ENCODE peak calls at places on chromosomes 12 and 14, in six cellular contexts. D is adrenal gland, E is fibroblast of the aortic adventitia, H is WTC11, F is A549, P is left lung. I is an unnamed sample.

GRCh38 chr12:69345742-69346141 is 2.4 kb upstream of the LYZ start:
- DNase-seq in H (no peak), D (no peak), E (no peak), P (no peak), F (no peak), I (no peak)

GRCh38 chr14:67738740-67739504 is 37.2 kb downstream of the RDH12 start:
- DNase-seq in D (peak), F (peak), P (no peak), H (no peak), E (peak), I (peak)

GRCh38 chr12:20188930-20189653 is 179.2 kb upstream of the PDE3A start:
- DNase-seq in P (no peak), H (no peak), D (no peak), E (no peak), F (no peak), I (no peak)

GRCh38 chr14:35388656-35389314 is 15.8 kb downstream of the NFKBIA start:
- DNase-seq in E (no peak), P (no peak), D (no peak), F (no peak), H (no peak), I (no peak)

GRCh38 chr14:68513137-68513536 is 279.7 kb downstream of the ZFP36L1 start:
- DNase-seq in D (no peak), F (no peak), H (no peak), P (no peak), E (no peak), I (peak)

GRCh38 chr12:131908082-131908715 is 13.8 kb downstream of the ULK1 start:
- DNase-seq in H (no peak), P (no peak), F (no peak), E (no peak), D (peak), I (no peak)

GRCh38 chr12:53596920-53597363 is 29.2 kb downstream of the ATF7 start:
- DNase-seq in D (no peak), F (no peak), E (peak), H (no peak), P (no peak), I (no peak)

GRCh38 chr12:1102088-1102487 is 111.1 kb downstream of the ERC1 start:
- DNase-seq in P (no peak), D (no peak), H (no peak), E (no peak), F (no peak), I (no peak)

GRCh38 chr12:54941659-54942058 is 42.9 kb downstream of the TESPA1 start:
- DNase-seq in F (no peak), P (no peak), D (no peak), E (no peak), H (no peak), I (no peak)

GRCh38 chr12:109029411-109029810 is 8.5 kb upstream of the SVOP start:
- DNase-seq in E (peak), P (no peak), H (no peak), F (no peak), D (no peak), I (no peak)

GRCh38 chr14:100424504-100425453 is 101.6 kb downstream of the SLC25A47 start:
- DNase-seq in H (no peak), P (no peak), F (no peak), E (no peak), D (no peak), I (no peak)

GRCh38 chr12:83826112-83826511 is 1086.5 kb downstream of the SLC6A15 start:
- DNase-seq in P (no peak), E (peak), F (peak), D (peak), H (peak), I (no peak)

GRCh38 chr12:91180577-91180976 is 2.0 kb downstream of the DCN start:
- DNase-seq in H (no peak), D (no peak), F (no peak), P (no peak), E (peak), I (no peak)

GRCh38 chr12:91139264-91139663 is 28.0 kb upstream of the LUM start:
- DNase-seq in D (no peak), H (no peak), P (no peak), F (no peak), E (peak), I (no peak)

GRCh38 chr12:32336261-32336660 is 63.1 kb upstream of the FGD4 start:
- DNase-seq in F (no peak), D (no peak), P (no peak), E (no peak), H (no peak), I (no peak)

GRCh38 chr12:52291267-52291935 is at the start of gene KRT81:
- DNase-seq in E (no peak), P (no peak), D (no peak), F (no peak), H (no peak), I (peak)

GRCh38 chr12:51823875-51824565 is 24.5 kb downstream of the FIGNL2 start:
- DNase-seq in F (peak), P (no peak), D (peak), H (no peak), E (peak), I (no peak)

GRCh38 chr12:111180830-111181726 is 187.8 kb downstream of the PHETA1 start:
- DNase-seq in F (no peak), D (peak), H (no peak), E (peak), P (peak), I (peak)

GRCh38 chr12:38823743-38824142 is 81.6 kb downstream of the CPNE8 start:
- DNase-seq in E (peak), D (no peak), F (no peak), P (no peak), H (no peak), I (no peak)

GRCh38 chr12:62910549-62911169 is 24.3 kb downstream of the PPM1H start:
- DNase-seq in P (no peak), D (no peak), F (no peak), H (no peak), E (no peak), I (no peak)

GRCh38 chr12:92253301-92253700 is 107.7 kb upstream of the BTG1 start:
- DNase-seq in F (no peak), D (no peak), H (no peak), P (no peak), E (no peak), I (no peak)

GRCh38 chr12:107442593-107442992 is 243.0 kb upstream of the PWP1 start:
- DNase-seq in D (no peak), H (no peak), E (peak), P (no peak), F (no peak), I (no peak)

GRCh38 chr12:52145941-52146821 is 45.6 kb downstream of the KRT80 start:
- DNase-seq in P (no peak), F (peak), H (no peak), D (no peak), E (no peak), I (no peak)

GRCh38 chr14:97456958-97457357 is 659.8 kb downstream of the VRK1 start:
- DNase-seq in D (no peak), F (no peak), H (no peak), E (no peak), P (no peak), I (no peak)

GRCh38 chr14:33454022-33454645 is 496.7 kb downstream of the EGLN3 start:
- DNase-seq in E (peak), F (no peak), D (no peak), P (no peak), H (no peak), I (no peak)

GRCh38 chr14:33457021-33457420 is 493.9 kb downstream of the EGLN3 start:
- DNase-seq in D (no peak), F (no peak), E (no peak), P (no peak), H (no peak), I (no peak)

GRCh38 chr14:33455998-33456397 is 494.9 kb downstream of the EGLN3 start:
- DNase-seq in E (no peak), H (no peak), D (no peak), F (no peak), P (no peak), I (no peak)

GRCh38 chr14:33452982-33453381 is 497.9 kb downstream of the EGLN3 start:
- DNase-seq in F (no peak), D (no peak), E (no peak), P (no peak), H (no peak), I (no peak)

DNA sequence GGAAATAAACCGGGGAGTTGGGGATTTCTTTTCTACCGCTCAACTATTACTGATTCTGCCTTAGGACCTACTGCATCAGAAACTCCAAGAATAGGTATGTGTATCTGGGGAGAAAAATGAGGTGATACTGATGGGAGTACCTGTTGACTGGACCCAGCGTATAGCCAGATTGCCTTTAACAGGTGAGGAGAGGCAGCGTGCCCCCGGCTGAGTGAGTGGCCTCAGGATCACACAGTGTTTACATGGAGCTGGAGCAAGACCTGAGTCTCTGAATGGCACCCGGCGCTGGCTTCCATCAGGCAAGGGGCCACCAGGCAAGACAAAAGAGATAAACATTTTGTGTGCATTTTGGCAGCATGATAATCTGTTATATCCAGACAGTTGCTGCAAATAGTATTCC is 496.2 kb downstream of the EGLN3 start:
- DNase-seq in E (no peak), P (no peak), D (no peak), F (no peak), H (no peak), I (no peak)
- TF ChIP-seq CTCF in E (no peak), P (no peak), D (no peak), F (no peak), H (no peak), I (no peak)

DNA sequence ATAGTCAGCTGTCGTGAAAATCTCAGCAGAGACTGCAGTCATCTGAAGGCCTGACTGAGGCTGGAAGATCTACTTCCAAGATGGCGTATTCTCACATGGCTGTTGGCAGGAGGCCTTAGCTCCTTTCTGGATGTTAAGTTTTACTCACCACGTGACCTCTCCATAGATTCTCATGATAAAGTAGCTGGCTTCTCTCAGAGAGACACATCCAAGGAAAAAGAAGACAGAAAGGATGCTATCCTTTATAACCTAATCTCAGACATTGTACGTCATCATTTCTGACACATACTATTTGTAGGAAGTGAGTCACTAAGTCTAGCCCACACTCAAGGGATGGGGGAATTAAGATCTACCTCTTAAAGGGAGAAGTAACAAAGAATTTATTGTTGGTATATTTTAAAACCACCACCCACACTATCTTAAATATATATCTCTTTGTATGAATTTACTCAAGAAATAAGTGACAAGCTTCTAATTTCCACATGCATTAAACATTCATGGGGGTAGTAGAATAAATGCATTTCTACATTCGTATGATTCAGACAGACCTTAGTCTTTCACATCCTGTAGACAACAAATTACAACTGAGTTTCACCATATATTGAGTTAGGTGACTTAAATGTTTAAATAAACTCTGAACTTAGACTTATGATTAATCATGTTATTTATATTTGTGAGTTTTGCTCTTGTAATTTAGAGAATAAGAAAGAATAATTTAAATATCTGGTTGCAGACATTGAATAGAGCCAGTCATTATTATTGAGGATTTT is 411.0 kb downstream of the LRIG3 start:
- DNase-seq in D (no peak), P (no peak), H (no peak), F (peak), E (peak), I (no peak)
- TF ChIP-seq CTCF in D (no peak), P (no peak), H (no peak), F (no peak), E (no peak), I (no peak)

DNA sequence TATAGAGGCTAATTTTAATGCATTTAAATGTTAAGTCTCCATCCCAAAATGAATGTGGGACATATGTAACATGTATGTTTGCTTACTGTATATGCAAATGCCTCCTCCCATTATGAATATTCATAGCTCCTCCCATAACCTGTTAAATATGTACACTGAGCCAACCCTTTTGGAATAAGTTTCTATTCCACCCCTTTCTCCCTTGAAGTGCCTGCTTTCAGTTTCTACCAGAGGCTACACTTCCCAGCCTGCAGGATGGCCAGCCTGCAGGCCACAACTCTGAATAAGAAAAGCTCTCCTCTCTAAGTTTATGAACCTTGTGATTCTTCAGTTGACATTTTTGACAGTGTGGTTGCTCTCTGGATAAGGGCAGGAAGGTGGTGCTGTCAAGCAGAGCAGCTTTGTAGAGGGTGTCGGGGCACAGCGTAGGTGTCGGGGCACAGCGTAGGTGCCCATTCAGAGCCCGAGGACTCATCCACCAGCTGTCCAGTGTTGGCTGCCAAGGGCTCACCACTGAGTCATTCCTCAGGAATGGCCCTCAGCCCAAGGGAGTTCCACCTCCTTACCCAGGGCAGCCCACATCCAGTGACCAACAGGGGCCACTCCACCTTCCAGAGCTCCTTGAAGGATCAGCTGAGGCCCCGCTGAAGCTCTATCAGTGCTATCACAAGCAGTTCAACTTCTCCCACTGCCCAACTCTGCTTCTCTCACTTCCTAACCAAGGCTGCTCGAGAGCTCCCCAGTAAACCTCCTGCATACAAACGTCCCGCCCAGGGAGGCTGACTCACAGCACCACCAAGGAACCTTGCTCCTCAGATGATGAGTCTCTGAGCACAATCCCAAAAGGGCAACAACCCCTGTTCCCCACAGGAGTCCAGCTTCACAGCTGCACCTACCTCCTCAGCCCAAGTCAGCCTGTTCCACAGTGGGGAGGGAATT is 31.4 kb downstream of the VWF start:
- DNase-seq in P (peak), E (peak), F (peak), H (no peak), D (peak), I (no peak)
- TF ChIP-seq CTCF in P (no peak), E (no peak), F (no peak), H (no peak), D (no peak), I (no peak)

GRCh38 chr14:45678163-45678562 is 425.2 kb upstream of the MIS18BP1 start:
- DNase-seq in E (no peak), P (no peak), H (no peak), F (no peak), D (no peak), I (no peak)
- TF ChIP-seq CTCF in E (no peak), P (no peak), H (no peak), F (no peak), D (no peak), I (no peak)

GRCh38 chr12:112788205-112788604 is 3.3 kb upstream of the RPH3A start:
- DNase-seq in F (no peak), E (no peak), D (no peak), P (no peak), H (peak), I (no peak)
- TF ChIP-seq CTCF in F (peak), E (no peak), D (no peak), P (no peak), H (peak), I (no peak)

I was measured in lower leg skin.